ENCODE peak calls at places on chromosomes 5 and 9, in seven cellular contexts. K, M, H, X, L, D and A are unnamed samples.

GRCh38 chr9:33924978-33925797 is 108.2 kb downstream of the UBE2R2 start:
- DNase-seq in K (peak; percentile 73), M (no peak), H (no peak), X (peak; percentile 30), L (peak; percentile 70), D (peak; percentile 61), A (peak; percentile 16)

GRCh38 chr5:107874810-107875209 is 204.1 kb upstream of the EFNA5 start:
- DNase-seq in K (no peak), M (no peak), H (no peak), X (no peak), L (no peak), D (no peak), A (no peak)

GRCh38 chr5:74442466-74442865 is 198.1 kb downstream of the ENC1 start:
- DNase-seq in K (no peak), M (no peak), H (no peak), X (no peak), L (no peak), D (no peak), A (no peak)

GRCh38 chr9:116153765-116154333 is at the start of gene PAPPA:
- DNase-seq in K (peak; percentile 53), M (no peak), H (no peak), X (no peak), L (no peak), D (no peak), A (no peak)

GRCh38 chr5:61342066-61342465 is 10.0 kb downstream of the ZSWIM6 start:
- DNase-seq in K (no peak), M (no peak), H (no peak), X (no peak), L (no peak), D (no peak), A (no peak)

GRCh38 chr9:115943591-115944165 is 209.9 kb upstream of the PAPPA start:
- DNase-seq in K (no peak), M (no peak), H (no peak), X (no peak), L (no peak), D (no peak), A (no peak)

GRCh38 chr9:136856078-136856474 is 3.9 kb downstream of the MAMDC4 start:
- DNase-seq in K (peak; percentile 49), M (no peak), H (no peak), X (no peak), L (no peak), D (no peak), A (no peak)

GRCh38 chr9:137953683-137954438 is 76.3 kb downstream of the CACNA1B start:
- DNase-seq in K (no peak), M (no peak), H (no peak), X (no peak), L (peak; percentile 13), D (no peak), A (no peak)

GRCh38 chr9:109742759-109743388 is 37.1 kb upstream of the PALM2AKAP2 start:
- DNase-seq in K (no peak), M (no peak), H (no peak), X (no peak), L (no peak), D (no peak), A (no peak)

GRCh38 chr5:14039576-14039975 is 95.1 kb upstream of the DNAH5 start:
- DNase-seq in K (no peak), M (no peak), H (peak; percentile 61), X (no peak), L (no peak), D (no peak), A (no peak)

GRCh38 chr5:169223595-169223953 is 77.4 kb downstream of the SLIT3 start:
- DNase-seq in K (no peak), M (no peak), H (no peak), X (no peak), L (no peak), D (no peak), A (no peak)

GRCh38 chr5:116374434-116374852 is 200.2 kb downstream of the SEMA6A start:
- DNase-seq in K (no peak), M (peak; percentile 64), H (no peak), X (no peak), L (no peak), D (no peak), A (no peak)

GRCh38 chr5:179820127-179820482 is 600 bp upstream of the SQSTM1 start:
- DNase-seq in K (peak; percentile 67), M (no peak), H (no peak), X (no peak), L (no peak), D (no peak), A (no peak)

GRCh38 chr5:137207023-137207760 is 291.9 kb downstream of the SPOCK1 start:
- DNase-seq in K (no peak), M (no peak), H (no peak), X (no peak), L (no peak), D (no peak), A (no peak)

GRCh38 chr9:128636024-128636390 is 20.6 kb downstream of the DYNC2I2 start:
- DNase-seq in K (peak; percentile 73), M (no peak), H (no peak), X (no peak), L (peak; percentile 43), D (peak; percentile 81), A (no peak)

GRCh38 chr5:174328626-174329299 is 283.3 kb downstream of the NSG2 start:
- DNase-seq in K (no peak), M (no peak), H (no peak), X (no peak), L (no peak), D (no peak), A (no peak)

GRCh38 chr9:34884732-34885131 is 73.4 kb upstream of the PHF24 start:
- DNase-seq in K (no peak), M (peak; percentile 41), H (no peak), X (no peak), L (no peak), D (no peak), A (no peak)

GRCh38 chr5:145855842-145856267 is 17.0 kb downstream of the GRXCR2 start:
- DNase-seq in K (no peak), M (no peak), H (no peak), X (no peak), L (no peak), D (peak; percentile 65), A (no peak)

GRCh38 chr5:5755888-5756287 is 333.4 kb downstream of the ICE1 start:
- DNase-seq in K (no peak), M (peak; percentile 76), H (no peak), X (no peak), L (no peak), D (no peak), A (no peak)

GRCh38 chr5:82470185-82470584 is 192.0 kb upstream of the RPS23 start:
- DNase-seq in K (no peak), M (no peak), H (no peak), X (no peak), L (no peak), D (no peak), A (no peak)

GRCh38 chr9:100499866-100500265 is 26.9 kb downstream of the TMEFF1 start:
- DNase-seq in K (no peak), M (no peak), H (no peak), X (no peak), L (no peak), D (no peak), A (no peak)

GRCh38 chr9:123360161-123361085 is 4.4 kb downstream of the CRB2 start:
- DNase-seq in K (peak; percentile 100), M (no peak), H (no peak), X (peak; percentile 100), L (peak; percentile 85), D (peak; percentile 90), A (no peak)

GRCh38 chr9:99046542-99047071 is 58.3 kb upstream of the TGFBR1 start:
- DNase-seq in K (no peak), M (no peak), H (no peak), X (no peak), L (no peak), D (no peak), A (no peak)

GRCh38 chr5:64869419-64869818 is 100.7 kb downstream of the CWC27 start:
- DNase-seq in K (no peak), M (no peak), H (no peak), X (peak; percentile 15), L (no peak), D (no peak), A (peak; percentile 12)

GRCh38 chr5:71836084-71836483 is 117.0 kb downstream of the CARTPT start:
- DNase-seq in K (no peak), M (no peak), H (no peak), X (no peak), L (peak; percentile 27), D (no peak), A (no peak)

GRCh38 chr5:95406426-95407093 is 15.4 kb downstream of the FAM81B start:
- DNase-seq in K (no peak), M (no peak), H (no peak), X (no peak), L (no peak), D (no peak), A (no peak)

GRCh38 chr9:93801120-93801519 is 154.0 kb downstream of the BARX1 start:
- DNase-seq in K (no peak), M (no peak), H (no peak), X (no peak), L (no peak), D (no peak), A (no peak)
- TF ChIP-seq SIN3A in K (no peak), M (no peak), H (no peak), X (no peak), L (no peak), D (no peak), A (no peak)

GRCh38 chr9:83299556-83299955 is 236.6 kb upstream of the RASEF start:
- DNase-seq in K (no peak), M (no peak), H (no peak), X (no peak), L (no peak), D (no peak), A (no peak)

GRCh38 chr9:83299094-83299493 is 236.2 kb upstream of the RASEF start:
- DNase-seq in K (no peak), M (no peak), H (no peak), X (no peak), L (no peak), D (no peak), A (no peak)

GRCh38 chr9:83307051-83307724 is 231.0 kb downstream of the FRMD3 start:
- DNase-seq in K (no peak), M (no peak), H (no peak), X (no peak), L (no peak), D (no peak), A (no peak)

DNA sequence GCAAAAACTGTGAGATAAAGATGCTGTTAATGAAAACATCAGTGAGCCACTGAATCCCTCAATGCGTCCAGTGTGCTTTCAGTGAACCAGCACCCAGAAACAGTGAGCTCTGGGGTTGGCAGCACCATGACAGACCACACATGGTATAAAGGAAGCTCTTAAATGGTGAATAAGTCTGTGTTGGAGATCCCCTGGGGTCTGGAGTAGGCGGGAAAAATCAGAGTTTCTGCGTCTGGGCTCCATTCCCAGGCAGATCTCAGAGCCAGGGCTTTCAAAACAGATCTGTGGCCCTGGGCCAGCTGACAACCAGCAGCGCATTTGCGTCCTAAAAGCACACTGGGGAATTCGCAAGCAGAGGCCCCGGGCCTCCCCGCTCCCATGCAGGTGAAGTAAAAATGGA is 233.5 kb downstream of the FRMD3 start:
- DNase-seq in K (no peak), M (no peak), H (no peak), X (no peak), L (peak; percentile 77), D (no peak), A (no peak)
- TF ChIP-seq SIN3A in K (no peak), M (no peak), H (no peak), X (no peak), L (no peak), D (no peak), A (no peak)

GRCh38 chr5:122014232-122014940 is 52.6 kb downstream of the SRFBP1 start:
- DNase-seq in K (no peak), M (no peak), H (no peak), X (no peak), L (no peak), D (no peak), A (no peak)
- TF ChIP-seq SIN3A in K (no peak), M (no peak), H (no peak), X (no peak), L (no peak), D (no peak), A (no peak)

GRCh38 chr5:38994329-38994927 is 79.8 kb downstream of the RICTOR start:
- DNase-seq in K (no peak), M (no peak), H (no peak), X (peak; percentile 43), L (peak; percentile 54), D (peak; percentile 64), A (peak; percentile 4)
- TF ChIP-seq SIN3A in K (no peak), M (no peak), H (no peak), X (no peak), L (no peak), D (no peak), A (no peak)